ENCODE peak calls at places on chromosomes 7 and 10, in four cellular contexts. E, K, U and P are unnamed samples. For H3K4me1, the result is how much of the 10 kb centered on the place peaks cover.

GRCh38 chr7:2537981-2538851 is 17.1 kb downstream of the BRAT1 start:
- DNase-seq in E (no peak), K (no peak), U (peak), P (no peak)

GRCh38 chr7:25386311-25386744 is 158.0 kb upstream of the NPVF start:
- DNase-seq in E (no peak), K (no peak), U (no peak), P (no peak)

GRCh38 chr7:116025098-116025809 is 5.3 kb downstream of the TFEC start:
- DNase-seq in E (no peak), K (peak), U (no peak), P (peak)

GRCh38 chr10:110457851-110458582 is 39.7 kb upstream of the DUSP5 start:
- DNase-seq in E (no peak), K (no peak), U (no peak), P (no peak)

GRCh38 chr7:49660170-49660783 is 113.2 kb upstream of the VWC2 start:
- DNase-seq in E (no peak), K (no peak), U (no peak), P (no peak)

GRCh38 chr10:71150811-71151210 is 61.6 kb upstream of the UNC5B start:
- DNase-seq in E (no peak), K (no peak), U (no peak), P (no peak)

GRCh38 chr7:55641273-55641691 is 69.0 kb upstream of the VOPP1 start:
- DNase-seq in E (peak), K (peak), U (no peak), P (peak)

GRCh38 chr7:16071246-16071857 is 350.0 kb downstream of the CRPPA start:
- DNase-seq in E (peak), K (peak), U (no peak), P (peak)

GRCh38 chr7:22853674-22854157 is 31.1 kb upstream of the TOMM7 start:
- DNase-seq in E (peak), K (no peak), U (peak), P (no peak)

GRCh38 chr7:140209866-140210609 is 33.3 kb upstream of the KDM7A start:
- DNase-seq in E (no peak), K (no peak), U (no peak), P (no peak)

GRCh38 chr10:49072166-49072885 is 43.0 kb downstream of the VSTM4 start:
- DNase-seq in E (no peak), K (no peak), U (no peak), P (no peak)

GRCh38 chr7:21883069-21883468 is 62.6 kb downstream of the CDCA7L start:
- DNase-seq in E (no peak), K (no peak), U (no peak), P (no peak)

GRCh38 chr7:113892818-113893217 is 26.0 kb downstream of the PPP1R3A start:
- DNase-seq in E (peak), K (no peak), U (no peak), P (no peak)

GRCh38 chr7:140640727-140641531 is at the start of gene DENND2A:
- DNase-seq in E (peak), K (peak), U (no peak), P (peak)

GRCh38 chr7:66571568-66571967 is 57.1 kb upstream of the KCTD7 start:
- DNase-seq in E (no peak), K (no peak), U (no peak), P (no peak)

GRCh38 chr7:46099091-46099490 is 178.0 kb upstream of the IGFBP3 start:
- DNase-seq in E (no peak), K (no peak), U (no peak), P (no peak)

GRCh38 chr7:131117439-131117838 is 210.2 kb upstream of the MKLN1 start:
- DNase-seq in E (no peak), K (no peak), U (no peak), P (no peak)

GRCh38 chr10:33249137-33249536 is 85.3 kb downstream of the NRP1 start:
- DNase-seq in E (no peak), K (no peak), U (no peak), P (no peak)

GRCh38 chr7:80060218-80060806 is 74.3 kb upstream of the GNAI1 start:
- DNase-seq in E (peak), K (peak), U (no peak), P (peak)

GRCh38 chr10:71694567-71694968 is 25.0 kb downstream of the C10orf105 start:
- DNase-seq in E (no peak), K (no peak), U (no peak), P (no peak)

GRCh38 chr7:52794621-52795020 is 240.8 kb upstream of the POM121L12 start:
- DNase-seq in E (no peak), K (no peak), U (no peak), P (no peak)

GRCh38 chr7:30925913-30926312 is 14.3 kb downstream of the AQP1 start:
- DNase-seq in E (no peak), K (no peak), U (peak), P (no peak)

GRCh38 chr7:70726951-70727378 is 405.0 kb upstream of the GALNT17 start:
- DNase-seq in E (no peak), K (no peak), U (no peak), P (no peak)

GRCh38 chr10:133230387-133231195 is 574 bp downstream of the UTF1 start:
- DNase-seq in E (peak), K (peak), U (no peak), P (no peak)

GRCh38 chr10:30763933-30764332 is 134.4 kb upstream of the LYZL2 start:
- DNase-seq in E (no peak), K (no peak), U (no peak), P (no peak)

GRCh38 chr7:40024048-40024447 is 74.0 kb downstream of the CDK13 start:
- DNase-seq in E (no peak), K (no peak), U (no peak), P (no peak)

GRCh38 chr10:109894516-109894915 is 28.8 kb downstream of the XPNPEP1 start:
- DNase-seq in E (no peak), K (no peak), U (peak), P (peak)

GRCh38 chr10:127912607-127913367 is 5.9 kb downstream of the PTPRE start:
- DNase-seq in E (no peak), K (no peak), U (no peak), P (no peak)

GRCh38 chr10:21399392-21400015 is 126.0 kb downstream of the SKIDA1 start:
- DNase-seq in E (peak), K (peak), U (no peak), P (peak)

GRCh38 chr7:29237483-29237882 is 42.9 kb downstream of the CHN2 start:
- DNase-seq in E (no peak), K (no peak), U (no peak), P (no peak)

GRCh38 chr10:17474595-17474994 is 20.2 kb upstream of the ST8SIA6 start:
- DNase-seq in E (no peak), K (peak), U (no peak), P (no peak)

GRCh38 chr7:102061981-102062390 is 224.7 kb upstream of the SH2B2 start:
- DNase-seq in E (no peak), K (peak), U (no peak), P (peak)

GRCh38 chr10:98511861-98512260 is 65.1 kb upstream of the HPS1 start:
- DNase-seq in E (no peak), K (no peak), U (no peak), P (no peak)

GRCh38 chr10:34316154-34316553 is 498.9 kb downstream of the PARD3 start:
- DNase-seq in E (no peak), K (no peak), U (no peak), P (no peak)

GRCh38 chr10:127776816-127777215 is 39.8 kb downstream of the FOXI2 start:
- DNase-seq in E (no peak), K (no peak), U (no peak), P (no peak)

GRCh38 chr7:80721880-80722595 is 83.6 kb downstream of the CD36 start:
- DNase-seq in E (no peak), K (peak), U (no peak), P (peak)

GRCh38 chr10:10722422-10722821 is 295.2 kb upstream of the CELF2 start:
- DNase-seq in E (no peak), K (no peak), U (no peak), P (no peak)

GRCh38 chr7:128904381-128905197 is 5.9 kb downstream of the KCP start:
- DNase-seq in E (peak), K (peak), U (no peak), P (peak)

GRCh38 chr10:47299989-47300931 is at the start of gene GDF10:
- DNase-seq in E (peak), K (peak), U (no peak), P (no peak)

DNA sequence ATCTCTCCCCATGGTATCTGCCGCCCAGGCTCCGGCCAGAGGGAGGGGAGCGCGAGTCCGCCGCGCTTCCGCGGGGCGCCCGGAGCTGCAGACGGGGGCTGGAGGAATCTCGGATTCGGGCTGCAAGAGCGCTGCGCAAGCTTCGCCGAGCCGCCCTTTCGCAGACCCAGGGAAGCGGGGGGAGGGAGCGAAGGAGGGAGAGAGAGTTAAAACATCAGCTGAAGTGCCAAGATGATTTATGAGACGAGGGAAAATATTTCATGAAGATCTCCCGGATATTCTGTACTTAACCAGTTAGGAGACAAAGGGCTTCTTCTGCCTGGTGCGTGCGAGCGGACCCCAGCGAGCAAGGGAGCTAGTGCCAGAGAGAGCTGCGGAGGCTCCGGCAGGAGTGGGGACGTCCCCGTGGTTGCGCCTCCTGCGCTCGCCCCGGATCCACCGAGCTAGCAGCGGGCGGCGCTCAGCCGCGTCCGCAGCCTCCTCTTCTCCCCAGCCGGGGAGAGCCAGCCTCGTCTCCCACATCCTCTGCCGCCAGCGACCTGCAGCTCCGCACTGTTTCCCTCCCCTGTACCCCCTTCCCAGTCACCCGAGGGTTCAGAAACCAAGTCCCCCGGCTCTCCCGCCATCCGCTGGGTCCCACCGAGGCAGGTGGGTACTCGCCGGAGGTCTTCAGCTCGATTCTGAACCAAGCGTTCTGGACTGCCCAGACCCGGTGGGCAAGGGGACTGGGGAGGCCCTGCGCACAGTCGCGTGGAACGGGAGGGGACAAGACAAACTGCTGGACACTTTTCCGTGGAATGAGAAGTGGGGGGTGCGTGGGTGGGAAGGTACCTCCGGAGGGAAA is 1.0 kb upstream of the PAX2 start:
- DNase-seq in E (no peak), K (no peak), U (no peak), P (no peak)
- H3K4me3 ChIP-seq in E (peak), K (no peak), U (peak), P (no peak)

GRCh38 chr7:149071641-149072437 is 18.7 kb downstream of the ZNF786 start:
- DNase-seq in E (peak), K (peak), U (no peak), P (no peak)

GRCh38 chr7:149070372-149071140 is 20.0 kb downstream of the ZNF786 start:
- DNase-seq in E (no peak), K (no peak), U (no peak), P (no peak)

GRCh38 chr7:149071182-149071635 is 19.3 kb downstream of the ZNF786 start:
- DNase-seq in E (no peak), K (no peak), U (no peak), P (no peak)

GRCh38 chr7:149074116-149074885 is 16.2 kb downstream of the ZNF786 start:
- DNase-seq in E (no peak), K (no peak), U (no peak), P (no peak)

DNA sequence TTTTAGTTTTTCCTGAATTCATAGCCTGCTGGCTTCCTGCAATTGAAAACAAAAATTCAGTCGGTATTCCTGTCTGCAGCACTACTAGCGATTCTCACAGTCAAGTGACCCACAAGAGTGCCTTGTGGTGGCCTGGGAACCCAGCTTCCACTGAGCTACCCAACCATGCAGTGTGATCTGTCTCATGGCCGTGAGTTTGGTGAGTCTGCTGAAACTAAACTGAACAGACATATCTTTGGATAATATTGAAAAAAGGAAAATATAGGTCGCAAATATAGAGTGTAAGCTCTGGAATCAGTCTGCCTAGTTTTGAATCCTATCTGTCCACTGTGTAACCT is 18.1 kb downstream of the ZNF786 start:
- DNase-seq in E (no peak), K (no peak), U (no peak), P (no peak)
- H3K27ac ChIP-seq in E (no peak), K (no peak), U (no peak), P (no peak)

GRCh38 chr10:79404231-79404609 is 41.2 kb downstream of the ZCCHC24 start:
- DNase-seq in E (peak), K (peak), U (no peak), P (peak)
- H3K4me1 ChIP-seq in E (half or more), K (half or more), U (half or more), P (half or more)

DNA sequence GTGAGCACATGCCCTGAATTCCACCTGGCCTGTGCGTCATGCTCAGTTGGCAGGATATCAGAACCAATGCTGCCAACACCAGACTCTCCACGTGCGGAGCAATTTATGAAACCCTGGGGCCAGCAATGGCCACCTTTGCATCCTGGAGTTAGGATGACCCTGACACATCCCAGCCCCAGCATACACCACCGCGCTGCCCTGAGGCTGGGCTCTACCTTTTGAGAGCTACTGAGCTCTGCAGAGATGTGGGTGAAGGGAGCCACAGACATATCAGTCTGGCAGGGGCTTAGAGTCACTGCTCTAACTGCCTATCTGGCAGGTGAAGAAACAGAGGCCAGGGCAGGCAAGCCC is 41.9 kb downstream of the SYPL1 start:
- DNase-seq in E (no peak), K (no peak), U (no peak), P (no peak)
- H3K4me3 ChIP-seq in E (no peak), K (no peak), U (no peak), P (no peak)

DNA sequence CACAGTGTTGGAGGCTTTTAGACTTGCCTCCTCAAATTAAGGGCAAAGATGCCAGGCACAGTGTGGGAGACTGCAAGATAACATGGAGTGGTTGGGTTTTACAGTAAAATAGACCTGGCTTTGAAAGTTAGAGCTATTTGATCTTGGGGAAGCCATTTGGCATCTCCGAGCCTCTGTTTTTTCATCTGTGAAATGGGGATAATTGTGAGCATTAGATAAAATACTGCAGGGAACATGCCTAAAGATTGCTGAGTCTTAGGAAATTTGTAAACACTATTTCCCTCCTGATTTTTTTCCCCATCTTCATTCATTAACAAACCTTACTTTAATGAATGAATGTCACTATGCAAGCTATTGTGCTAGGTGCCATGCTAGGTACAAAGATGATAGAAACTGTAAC is 241.3 kb upstream of the SLC26A5 start:
- DNase-seq in E (no peak), K (no peak), U (no peak), P (no peak)
- H3K27ac ChIP-seq in E (no peak), K (no peak), U (no peak), P (no peak)